ENCODE peak calls at places on chromosomes 6 and 20, in six cellular contexts. One of them, this sample, is unnamed.

GRCh38 chr6:100210138-100210872 is 216.3 kb upstream of the MCHR2 start:
- DNase-seq in H9: no peak
- DNase-seq in neuronal stem cell: peak; percentile 53
- DNase-seq in IMR-90: no peak
- DNase-seq in trophoblast cell: no peak
- DNase-seq in H1: no peak
- DNase-seq in this sample: no peak

GRCh38 chr6:129567374-129567773 is 142.6 kb downstream of the ARHGAP18 start:
- DNase-seq in H9: peak; percentile 63
- DNase-seq in neuronal stem cell: no peak
- DNase-seq in IMR-90: no peak
- DNase-seq in trophoblast cell: peak; percentile 45
- DNase-seq in H1: peak; percentile 81
- DNase-seq in this sample: no peak

GRCh38 chr6:75747371-75747984 is 1.6 kb upstream of the MYO6 start:
- DNase-seq in H9: no peak
- DNase-seq in neuronal stem cell: no peak
- DNase-seq in IMR-90: no peak
- DNase-seq in trophoblast cell: peak; percentile 75
- DNase-seq in H1: no peak
- DNase-seq in this sample: no peak

GRCh38 chr20:36349384-36350170 is 43.4 kb downstream of the DLGAP4 start:
- DNase-seq in H9: no peak
- DNase-seq in neuronal stem cell: no peak
- DNase-seq in IMR-90: no peak
- DNase-seq in trophoblast cell: peak; percentile 96
- DNase-seq in H1: no peak
- DNase-seq in this sample: no peak

GRCh38 chr20:62219992-62220665 is at the start of gene HRH3:
- DNase-seq in H9: peak; percentile 82
- DNase-seq in neuronal stem cell: peak; percentile 78
- DNase-seq in IMR-90: no peak
- DNase-seq in trophoblast cell: no peak
- DNase-seq in H1: peak; percentile 80
- DNase-seq in this sample: peak; percentile 25

GRCh38 chr20:16267526-16267925 is 305.7 kb downstream of the KIF16B start:
- DNase-seq in H9: no peak
- DNase-seq in neuronal stem cell: no peak
- DNase-seq in IMR-90: no peak
- DNase-seq in trophoblast cell: no peak
- DNase-seq in H1: peak; percentile 19
- DNase-seq in this sample: no peak

GRCh38 chr6:28769626-28770402 is 154.0 kb downstream of the TRIM27 start:
- DNase-seq in H9: peak; percentile 65
- DNase-seq in neuronal stem cell: no peak
- DNase-seq in IMR-90: peak; percentile 20
- DNase-seq in trophoblast cell: peak; percentile 81
- DNase-seq in H1: no peak
- DNase-seq in this sample: peak; percentile 7

GRCh38 chr6:45854343-45854742 is 161.3 kb downstream of the CLIC5 start:
- DNase-seq in H9: no peak
- DNase-seq in neuronal stem cell: no peak
- DNase-seq in IMR-90: no peak
- DNase-seq in trophoblast cell: no peak
- DNase-seq in H1: no peak
- DNase-seq in this sample: no peak

GRCh38 chr20:57559286-57559627 is 1.7 kb upstream of the PCK1 start:
- DNase-seq in H9: no peak
- DNase-seq in neuronal stem cell: no peak
- DNase-seq in IMR-90: no peak
- DNase-seq in trophoblast cell: no peak
- DNase-seq in H1: no peak
- DNase-seq in this sample: no peak

GRCh38 chr6:16291739-16292138 is 53.4 kb downstream of the GMPR start:
- DNase-seq in H9: no peak
- DNase-seq in neuronal stem cell: no peak
- DNase-seq in IMR-90: no peak
- DNase-seq in trophoblast cell: no peak
- DNase-seq in H1: no peak
- DNase-seq in this sample: no peak

GRCh38 chr6:5619249-5619648 is 357.9 kb downstream of the FARS2 start:
- DNase-seq in H9: no peak
- DNase-seq in neuronal stem cell: no peak
- DNase-seq in IMR-90: no peak
- DNase-seq in trophoblast cell: no peak
- DNase-seq in H1: no peak
- DNase-seq in this sample: no peak

GRCh38 chr6:111740506-111740905 is 132.7 kb downstream of the FYN start:
- DNase-seq in H9: no peak
- DNase-seq in neuronal stem cell: no peak
- DNase-seq in IMR-90: no peak
- DNase-seq in trophoblast cell: no peak
- DNase-seq in H1: no peak
- DNase-seq in this sample: no peak
- H3K4me2 ChIP-seq in H9: no peak overlapping the region
- H3K4me2 ChIP-seq in neuronal stem cell: no peak overlapping the region
- H3K4me2 ChIP-seq in IMR-90: no peak overlapping the region
- H3K4me2 ChIP-seq in trophoblast cell: no peak overlapping the region
- H3K4me2 ChIP-seq in H1: no peak overlapping the region
- H3K4me2 ChIP-seq in this sample: no peak overlapping the region

GRCh38 chr6:165031491-165031890 is 277.9 kb downstream of the C6orf118 start:
- DNase-seq in H9: no peak
- DNase-seq in neuronal stem cell: no peak
- DNase-seq in IMR-90: no peak
- DNase-seq in trophoblast cell: peak; percentile 13
- DNase-seq in H1: no peak
- DNase-seq in this sample: no peak

GRCh38 chr6:165034271-165034741 is 275.1 kb downstream of the C6orf118 start:
- DNase-seq in H9: no peak
- DNase-seq in neuronal stem cell: no peak
- DNase-seq in IMR-90: no peak
- DNase-seq in trophoblast cell: no peak
- DNase-seq in H1: no peak
- DNase-seq in this sample: peak; percentile 76
- H2AFZ ChIP-seq in H9: no peak overlapping the region
- H2AFZ ChIP-seq in neuronal stem cell: no peak overlapping the region
- H2AFZ ChIP-seq in IMR-90: no peak overlapping the region
- H2AFZ ChIP-seq in trophoblast cell: no peak overlapping the region
- H2AFZ ChIP-seq in H1: no peak overlapping the region
- H2AFZ ChIP-seq in this sample: no peak overlapping the region

GRCh38 chr6:55511124-55511820 is 67.7 kb downstream of the HMGCLL1 start:
- DNase-seq in H9: no peak
- DNase-seq in neuronal stem cell: no peak
- DNase-seq in IMR-90: no peak
- DNase-seq in trophoblast cell: no peak
- DNase-seq in H1: no peak
- DNase-seq in this sample: no peak

GRCh38 chr6:55512904-55513303 is 66.1 kb downstream of the HMGCLL1 start:
- DNase-seq in H9: no peak
- DNase-seq in neuronal stem cell: no peak
- DNase-seq in IMR-90: no peak
- DNase-seq in trophoblast cell: no peak
- DNase-seq in H1: no peak
- DNase-seq in this sample: no peak
- H4K91ac ChIP-seq in H9: no peak overlapping the region
- H4K91ac ChIP-seq in neuronal stem cell: no peak overlapping the region
- H4K91ac ChIP-seq in IMR-90: no peak overlapping the region
- H4K91ac ChIP-seq in trophoblast cell: no peak overlapping the region
- H4K91ac ChIP-seq in H1: no peak overlapping the region
- H4K91ac ChIP-seq in this sample: no peak overlapping the region

GRCh38 chr6:134193536-134194521 is 124.1 kb downstream of the SGK1 start:
- DNase-seq in H9: no peak
- DNase-seq in neuronal stem cell: no peak
- DNase-seq in IMR-90: no peak
- DNase-seq in trophoblast cell: no peak
- DNase-seq in H1: no peak
- DNase-seq in this sample: no peak

GRCh38 chr6:134198093-134198492 is 119.8 kb downstream of the SGK1 start:
- DNase-seq in H9: no peak
- DNase-seq in neuronal stem cell: no peak
- DNase-seq in IMR-90: no peak
- DNase-seq in trophoblast cell: peak; percentile 42
- DNase-seq in H1: no peak
- DNase-seq in this sample: no peak

GRCh38 chr6:134196568-134197301 is 121.2 kb downstream of the SGK1 start:
- DNase-seq in H9: no peak
- DNase-seq in neuronal stem cell: no peak
- DNase-seq in IMR-90: no peak
- DNase-seq in trophoblast cell: no peak
- DNase-seq in H1: no peak
- DNase-seq in this sample: no peak

GRCh38 chr6:134195985-134196384 is 121.9 kb downstream of the SGK1 start:
- DNase-seq in H9: no peak
- DNase-seq in neuronal stem cell: no peak
- DNase-seq in IMR-90: no peak
- DNase-seq in trophoblast cell: no peak
- DNase-seq in H1: no peak
- DNase-seq in this sample: no peak

GRCh38 chr6:134195164-134195906 is 122.6 kb downstream of the SGK1 start:
- DNase-seq in H9: no peak
- DNase-seq in neuronal stem cell: no peak
- DNase-seq in IMR-90: peak; percentile 61
- DNase-seq in trophoblast cell: no peak
- DNase-seq in H1: no peak
- DNase-seq in this sample: peak; percentile 22
- H3K4me2 ChIP-seq in H9: no peak overlapping the region
- H3K4me2 ChIP-seq in neuronal stem cell: no peak overlapping the region
- H3K4me2 ChIP-seq in IMR-90: peak overlapping the region; percentile 31
- H3K4me2 ChIP-seq in trophoblast cell: no peak overlapping the region
- H3K4me2 ChIP-seq in H1: no peak overlapping the region
- H3K4me2 ChIP-seq in this sample: no peak overlapping the region

GRCh38 chr6:79431469-79431868 is 105.8 kb downstream of the LCA5 start:
- DNase-seq in H9: peak; percentile 41
- DNase-seq in neuronal stem cell: no peak
- DNase-seq in IMR-90: no peak
- DNase-seq in trophoblast cell: peak; percentile 48
- DNase-seq in H1: no peak
- DNase-seq in this sample: no peak
- H2AFZ ChIP-seq in H9: no peak overlapping the region
- H2AFZ ChIP-seq in neuronal stem cell: no peak overlapping the region
- H2AFZ ChIP-seq in IMR-90: no peak overlapping the region
- H2AFZ ChIP-seq in trophoblast cell: no peak overlapping the region
- H2AFZ ChIP-seq in H1: no peak overlapping the region
- H2AFZ ChIP-seq in this sample: no peak overlapping the region

DNA sequence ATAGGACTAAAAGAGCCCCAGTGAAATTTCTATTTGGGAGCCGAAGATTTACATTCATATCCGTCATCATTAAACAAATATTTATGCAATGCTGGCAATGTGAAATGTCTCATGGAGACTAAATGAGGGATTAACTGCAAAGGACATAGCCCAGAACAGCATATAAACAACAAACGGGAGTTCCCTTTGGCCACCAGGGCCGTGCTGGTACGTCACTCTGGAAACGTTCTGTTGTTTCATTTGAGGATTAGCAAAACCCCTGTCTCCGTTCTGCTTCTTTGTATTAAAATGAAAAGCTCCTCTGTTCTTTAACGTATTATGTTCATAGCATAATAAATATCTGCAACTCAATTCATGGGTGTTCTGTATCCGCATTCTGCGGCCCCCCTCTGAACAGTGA is 90.3 kb upstream of the TNFAIP3 start:
- DNase-seq in H9: no peak
- DNase-seq in neuronal stem cell: no peak
- DNase-seq in IMR-90: peak; percentile 73
- DNase-seq in trophoblast cell: peak; percentile 79
- DNase-seq in H1: no peak
- DNase-seq in this sample: peak; percentile 91
- H4K91ac ChIP-seq in H9: no peak overlapping the region
- H4K91ac ChIP-seq in neuronal stem cell: no peak overlapping the region
- H4K91ac ChIP-seq in IMR-90: no peak overlapping the region
- H4K91ac ChIP-seq in trophoblast cell: no peak overlapping the region
- H4K91ac ChIP-seq in H1: no peak overlapping the region
- H4K91ac ChIP-seq in this sample: no peak overlapping the region

GRCh38 chr6:23027281-23027680 is 457.9 kb downstream of the HDGFL1 start:
- DNase-seq in H9: no peak
- DNase-seq in neuronal stem cell: no peak
- DNase-seq in IMR-90: no peak
- DNase-seq in trophoblast cell: no peak
- DNase-seq in H1: no peak
- DNase-seq in this sample: no peak
- H3K4me2 ChIP-seq in H9: no peak overlapping the region
- H3K4me2 ChIP-seq in neuronal stem cell: peak overlapping the region; percentile 18
- H3K4me2 ChIP-seq in IMR-90: no peak overlapping the region
- H3K4me2 ChIP-seq in trophoblast cell: no peak overlapping the region
- H3K4me2 ChIP-seq in H1: no peak overlapping the region
- H3K4me2 ChIP-seq in this sample: no peak overlapping the region

This sample was measured in mesenchymal stem cell.